ENCODE peak calls at places on chromosomes 7 and 10, in six cellular contexts. One of them, this sample, is unnamed.

GRCh38 chr10:126561499-126562208 is 108.8 kb downstream of the C10orf90 start:
- DNase-seq in A549: no peak
- DNase-seq in GM23338: peak; percentile 32
- DNase-seq in pancreas: no peak
- DNase-seq in transverse colon: no peak
- DNase-seq in heart right ventricle: no peak
- DNase-seq in this sample: peak; percentile 21

GRCh38 chr10:18582803-18583202 is 68.6 kb downstream of the NSUN6 start:
- DNase-seq in pancreas: no peak
- DNase-seq in transverse colon: no peak
- DNase-seq in heart right ventricle: no peak
- DNase-seq in GM23338: no peak
- DNase-seq in A549: no peak
- DNase-seq in this sample: peak; percentile 43

GRCh38 chr10:33453081-33453850 is 118.8 kb upstream of the NRP1 start:
- DNase-seq in transverse colon: no peak
- DNase-seq in GM23338: no peak
- DNase-seq in heart right ventricle: no peak
- DNase-seq in A549: no peak
- DNase-seq in pancreas: no peak
- DNase-seq in this sample: no peak

GRCh38 chr10:43322769-43323168 is 48.7 kb upstream of the FXYD4 start:
- DNase-seq in A549: peak; percentile 83
- DNase-seq in pancreas: peak; percentile 84
- DNase-seq in GM23338: peak; percentile 99
- DNase-seq in transverse colon: peak; percentile 91
- DNase-seq in heart right ventricle: peak; percentile 88
- DNase-seq in this sample: peak; percentile 97

GRCh38 chr7:127081539-127081938 is 171.2 kb downstream of the GRM8 start:
- DNase-seq in heart right ventricle: no peak
- DNase-seq in GM23338: no peak
- DNase-seq in pancreas: no peak
- DNase-seq in A549: no peak
- DNase-seq in transverse colon: no peak
- DNase-seq in this sample: no peak

GRCh38 chr7:43164757-43165156 is 52.3 kb downstream of the HECW1 start:
- DNase-seq in GM23338: no peak
- DNase-seq in pancreas: no peak
- DNase-seq in A549: peak; percentile 52
- DNase-seq in heart right ventricle: no peak
- DNase-seq in transverse colon: no peak
- DNase-seq in this sample: no peak

GRCh38 chr7:144063710-144064109 is 5.9 kb upstream of the OR2A25 start:
- DNase-seq in transverse colon: no peak
- DNase-seq in heart right ventricle: no peak
- DNase-seq in GM23338: peak; percentile 85
- DNase-seq in pancreas: no peak
- DNase-seq in A549: no peak
- DNase-seq in this sample: no peak

GRCh38 chr10:11164806-11165590 is 147.3 kb downstream of the CELF2 start:
- DNase-seq in heart right ventricle: peak; percentile 72
- DNase-seq in GM23338: peak; percentile 58
- DNase-seq in A549: no peak
- DNase-seq in transverse colon: peak; percentile 65
- DNase-seq in pancreas: peak; percentile 39
- DNase-seq in this sample: peak; percentile 82

GRCh38 chr10:6558759-6559429 is 21.2 kb downstream of the PRKCQ start:
- DNase-seq in GM23338: no peak
- DNase-seq in transverse colon: no peak
- DNase-seq in heart right ventricle: no peak
- DNase-seq in A549: no peak
- DNase-seq in pancreas: no peak
- DNase-seq in this sample: no peak

GRCh38 chr7:40311307-40311706 is 176.5 kb downstream of the SUGCT start:
- DNase-seq in heart right ventricle: no peak
- DNase-seq in A549: no peak
- DNase-seq in GM23338: no peak
- DNase-seq in transverse colon: no peak
- DNase-seq in pancreas: no peak
- DNase-seq in this sample: no peak

GRCh38 chr10:4470231-4470840 is 355.7 kb upstream of the AKR1E2 start:
- DNase-seq in pancreas: no peak
- DNase-seq in transverse colon: no peak
- DNase-seq in heart right ventricle: no peak
- DNase-seq in A549: peak; percentile 16
- DNase-seq in GM23338: no peak
- DNase-seq in this sample: peak; percentile 85

GRCh38 chr7:19798986-19799385 is 25.6 kb upstream of the TMEM196 start:
- DNase-seq in A549: no peak
- DNase-seq in pancreas: no peak
- DNase-seq in heart right ventricle: no peak
- DNase-seq in transverse colon: no peak
- DNase-seq in GM23338: no peak
- DNase-seq in this sample: no peak

GRCh38 chr7:8212638-8213037 is 49.3 kb downstream of the ICA1 start:
- DNase-seq in transverse colon: no peak
- DNase-seq in pancreas: no peak
- DNase-seq in A549: no peak
- DNase-seq in GM23338: no peak
- DNase-seq in heart right ventricle: no peak
- DNase-seq in this sample: no peak

GRCh38 chr10:24446739-24447138 is 237.8 kb downstream of the KIAA1217 start:
- DNase-seq in A549: no peak
- DNase-seq in pancreas: no peak
- DNase-seq in GM23338: no peak
- DNase-seq in heart right ventricle: no peak
- DNase-seq in transverse colon: no peak
- DNase-seq in this sample: peak; percentile 83

GRCh38 chr10:118832242-118832651 is 77.5 kb upstream of the CACUL1 start:
- DNase-seq in pancreas: peak; percentile 37
- DNase-seq in GM23338: no peak
- DNase-seq in A549: no peak
- DNase-seq in heart right ventricle: peak; percentile 71
- DNase-seq in transverse colon: peak; percentile 57
- DNase-seq in this sample: peak; percentile 72

GRCh38 chr10:93993782-93994668 is at the start of gene PLCE1:
- DNase-seq in A549: peak; percentile 46
- DNase-seq in transverse colon: peak; percentile 73
- DNase-seq in pancreas: peak; percentile 65
- DNase-seq in GM23338: peak; percentile 67
- DNase-seq in heart right ventricle: peak; percentile 46
- DNase-seq in this sample: peak; percentile 80

GRCh38 chr7:4845740-4846142 is 16.1 kb downstream of the PAPOLB start:
- DNase-seq in heart right ventricle: no peak
- DNase-seq in A549: no peak
- DNase-seq in pancreas: no peak
- DNase-seq in GM23338: peak; percentile 86
- DNase-seq in transverse colon: no peak
- DNase-seq in this sample: peak; percentile 65
- TF ChIP-seq CTCF in heart right ventricle: peak; percentile 33
- TF ChIP-seq CTCF in A549: no peak
- TF ChIP-seq CTCF in pancreas: no peak
- TF ChIP-seq CTCF in GM23338: peak; percentile 68
- TF ChIP-seq CTCF in transverse colon: no peak
- TF ChIP-seq CTCF in this sample: peak; percentile 56

GRCh38 chr7:30302656-30303311 is 18.4 kb downstream of the ZNRF2 start:
- DNase-seq in GM23338: no peak
- DNase-seq in A549: no peak
- DNase-seq in transverse colon: no peak
- DNase-seq in pancreas: no peak
- DNase-seq in heart right ventricle: no peak
- DNase-seq in this sample: no peak
- H3K4me1 ChIP-seq in GM23338: peaks cover 43% of the 10 kb centered on the region
- H3K4me1 ChIP-seq in A549: peaks cover 29% of the 10 kb centered on the region
- H3K4me1 ChIP-seq in transverse colon: peaks cover 24% of the 10 kb centered on the region
- H3K4me1 ChIP-seq in pancreas: peaks cover 8% of the 10 kb centered on the region
- H3K4me1 ChIP-seq in heart right ventricle: peaks cover 9% of the 10 kb centered on the region
- H3K4me1 ChIP-seq in this sample: peaks cover 39% of the 10 kb centered on the region

GRCh38 chr10:30587522-30588031 is 42.0 kb downstream of the LYZL2 start:
- DNase-seq in transverse colon: peak; percentile 64
- DNase-seq in A549: no peak
- DNase-seq in heart right ventricle: peak; percentile 23
- DNase-seq in pancreas: peak; percentile 77
- DNase-seq in GM23338: peak; percentile 61
- DNase-seq in this sample: no peak
- TF ChIP-seq CTCF in transverse colon: no peak
- TF ChIP-seq CTCF in A549: no peak
- TF ChIP-seq CTCF in heart right ventricle: no peak
- TF ChIP-seq CTCF in pancreas: no peak
- TF ChIP-seq CTCF in GM23338: peak; percentile 45
- TF ChIP-seq CTCF in this sample: no peak

DNA sequence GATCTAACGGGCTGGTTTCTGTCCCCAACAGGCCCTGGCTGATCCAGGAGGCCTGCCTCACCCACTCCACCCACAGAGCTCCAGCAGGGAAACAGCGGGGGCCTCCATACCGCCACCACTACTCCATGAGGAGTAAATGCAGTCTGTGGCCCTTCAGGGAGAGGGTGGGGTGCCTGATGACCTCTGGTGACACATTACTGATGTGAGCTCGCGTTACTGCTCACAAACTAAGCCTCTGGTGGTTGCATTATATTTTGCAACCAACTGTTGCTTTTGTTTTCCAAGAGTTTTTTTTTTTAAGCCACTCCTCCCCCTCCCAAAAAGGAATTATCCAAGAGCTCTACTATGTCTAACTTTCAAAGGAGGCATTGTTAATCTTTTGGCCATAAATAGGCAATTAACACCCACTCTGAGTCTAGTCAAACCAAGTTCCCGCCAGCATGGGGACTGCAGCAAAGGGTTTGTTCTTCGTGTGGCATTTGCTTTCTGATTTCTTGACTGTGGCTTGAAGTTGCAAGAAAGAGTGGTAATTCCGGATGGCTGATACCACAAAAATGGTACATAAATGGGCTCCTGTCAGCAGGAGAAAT is 72.6 kb downstream of the FAM53B start:
- DNase-seq in heart right ventricle: peak; percentile 67
- DNase-seq in A549: peak; percentile 45
- DNase-seq in pancreas: no peak
- DNase-seq in transverse colon: no peak
- DNase-seq in GM23338: peak; percentile 57
- DNase-seq in this sample: peak; percentile 59
- H3K4me1 ChIP-seq in heart right ventricle: peaks cover 97% of the 10 kb centered on the region
- H3K4me1 ChIP-seq in A549: no peaks in the 10 kb centered on the region
- H3K4me1 ChIP-seq in pancreas: no peaks in the 10 kb centered on the region
- H3K4me1 ChIP-seq in transverse colon: no peaks in the 10 kb centered on the region
- H3K4me1 ChIP-seq in GM23338: peaks cover 7% of the 10 kb centered on the region
- H3K4me1 ChIP-seq in this sample: peaks cover 38% of the 10 kb centered on the region

GRCh38 chr10:86371691-86372090 is 5.1 kb upstream of the GRID1 start:
- DNase-seq in pancreas: peak; percentile 1
- DNase-seq in A549: no peak
- DNase-seq in transverse colon: no peak
- DNase-seq in heart right ventricle: no peak
- DNase-seq in GM23338: peak; percentile 51
- DNase-seq in this sample: no peak
- TF ChIP-seq CTCF in pancreas: no peak
- TF ChIP-seq CTCF in A549: no peak
- TF ChIP-seq CTCF in transverse colon: no peak
- TF ChIP-seq CTCF in heart right ventricle: no peak
- TF ChIP-seq CTCF in GM23338: no peak
- TF ChIP-seq CTCF in this sample: no peak

This sample was measured in cardiac muscle cell.